ENCODE peak calls at places on chromosomes 4 and X, in ten cellular contexts. Y is fibroblast of lung; O is CD8-positive, alpha-beta T cell; S is astrocyte of the spinal cord; B is AG04449; E is endothelial cell of umbilical vein; P is bronchial epithelial cell; J is AG10803; R is adrenal gland; G is prostate gland. I is an unnamed sample.

GRCh38 chr4:89056953-89057398 is at the start of gene FAM13A:
- DNase-seq in P (peak), S (peak), Y (peak), E (peak), R (peak), B (peak), O (no peak), G (peak), J (peak), I (peak)

GRCh38 chr4:173076903-173077629 is 91.5 kb upstream of the GALNT7 start:
- DNase-seq in J (no peak), R (no peak), B (no peak), P (peak), Y (peak), O (no peak), G (no peak), E (no peak), S (peak), I (peak)

GRCh38 chrX:105745863-105746262 is 76.5 kb upstream of the NRK start:
- DNase-seq in S (no peak), G (no peak), Y (no peak), O (no peak), J (no peak), E (no peak), B (no peak), R (no peak), P (peak), I (no peak)

GRCh38 chrX:19758536-19758935 is 128.9 kb downstream of the SH3KBP1 start:
- DNase-seq in E (no peak), R (no peak), G (no peak), B (no peak), J (no peak), Y (no peak), P (peak), O (no peak), S (no peak), I (no peak)

GRCh38 chr4:52665592-52665991 is 6.5 kb upstream of the USP46 start:
- DNase-seq in B (no peak), G (no peak), Y (no peak), E (peak), R (no peak), P (peak), J (no peak), O (no peak), S (no peak), I (no peak)

GRCh38 chrX:6095469-6095868 is 133.2 kb downstream of the NLGN4X start:
- DNase-seq in O (no peak), B (no peak), S (no peak), E (no peak), J (no peak), Y (no peak), G (no peak), R (no peak), P (peak), I (no peak)

GRCh38 chrX:137025930-137026329 is 7.9 kb downstream of the GPR101 start:
- DNase-seq in Y (no peak), S (no peak), G (no peak), R (no peak), E (no peak), B (no peak), J (no peak), O (no peak), P (no peak), I (no peak)

GRCh38 chrX:127963696-127964095 is 88.5 kb downstream of the ACTRT1 start:
- DNase-seq in R (no peak), O (no peak), J (no peak), Y (no peak), B (no peak), G (no peak), E (no peak), S (no peak), P (no peak), I (no peak)

GRCh38 chrX:37825225-37825842 is 22.0 kb downstream of the DYNLT3 start:
- DNase-seq in Y (peak), G (peak), P (peak), J (peak), E (peak), B (no peak), S (peak), R (peak), O (peak), I (no peak)

GRCh38 chr4:140212171-140212570 is 58.2 kb upstream of the MAML3 start:
- DNase-seq in B (no peak), O (no peak), Y (no peak), G (no peak), E (no peak), J (no peak), R (no peak), S (no peak), P (no peak), I (no peak)

GRCh38 chrX:56366901-56367300 is 134.7 kb downstream of the KLF8 start:
- DNase-seq in O (no peak), B (no peak), S (no peak), G (no peak), R (no peak), Y (no peak), P (no peak), E (no peak), J (no peak), I (no peak)

GRCh38 chrX:2824886-2825285 is 3.8 kb upstream of the GYG2 start:
- DNase-seq in B (no peak), Y (no peak), S (no peak), G (no peak), E (no peak), J (no peak), P (no peak), O (no peak), R (no peak), I (no peak)

GRCh38 chr4:40377462-40378385 is 42.6 kb downstream of the CHRNA9 start:
- DNase-seq in E (no peak), S (peak), B (no peak), Y (peak), R (no peak), O (no peak), P (peak), G (no peak), J (peak), I (no peak)

GRCh38 chr4:137531951-137532868 is at the start of gene PCDH18:
- DNase-seq in R (peak), S (peak), J (peak), P (peak), B (peak), O (no peak), G (peak), Y (peak), E (peak), I (peak)

DNA sequence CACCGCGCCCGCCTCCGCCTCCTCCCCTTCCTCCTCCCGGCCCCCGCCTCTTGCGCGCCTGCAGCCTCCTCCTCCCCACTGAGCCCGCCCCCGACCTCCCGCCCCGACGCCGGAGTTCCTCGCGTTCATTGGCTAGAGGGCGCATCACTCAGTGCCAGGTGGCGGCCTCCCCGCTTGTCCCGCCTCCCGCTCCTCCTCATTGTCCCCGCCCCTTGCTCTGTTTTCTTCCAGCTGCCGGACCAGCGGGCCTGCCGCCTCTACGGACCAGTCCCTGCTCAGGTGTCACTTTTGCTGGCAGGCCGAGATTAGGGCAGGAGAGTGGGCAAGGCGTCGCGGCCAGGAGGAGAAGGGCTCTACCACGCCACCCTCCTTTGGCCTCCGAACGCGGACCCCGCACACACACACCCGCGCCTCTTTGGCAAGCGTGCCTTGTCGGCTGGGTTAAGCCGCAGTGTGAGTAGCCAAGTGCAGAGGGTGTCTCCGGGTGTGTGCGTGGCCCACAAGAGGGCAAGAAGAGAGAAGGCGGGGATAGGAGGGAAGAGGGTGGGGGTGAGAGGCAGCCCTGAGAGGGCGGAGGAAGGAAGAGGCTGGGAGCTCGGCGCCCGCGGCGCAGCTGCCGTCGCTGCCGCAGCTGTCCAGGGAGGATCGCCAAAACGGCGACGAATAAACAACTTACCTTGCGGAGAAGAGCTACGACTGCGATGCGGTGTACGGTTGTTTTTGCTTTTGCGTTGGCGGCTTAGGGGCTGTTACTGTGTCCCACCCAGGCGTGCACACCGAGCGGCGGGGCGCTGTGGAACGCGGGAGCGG is 436 bp upstream of the PPP3CA start:
- DNase-seq in P (peak), S (peak), Y (peak), J (peak), E (peak), O (peak), R (peak), B (peak), G (peak), I (peak)
- TF ChIP-seq CTCF in P (peak), S (peak), Y (no peak), J (peak), E (peak), O (no peak), R (peak), B (peak), G (peak), I (no peak)

DNA sequence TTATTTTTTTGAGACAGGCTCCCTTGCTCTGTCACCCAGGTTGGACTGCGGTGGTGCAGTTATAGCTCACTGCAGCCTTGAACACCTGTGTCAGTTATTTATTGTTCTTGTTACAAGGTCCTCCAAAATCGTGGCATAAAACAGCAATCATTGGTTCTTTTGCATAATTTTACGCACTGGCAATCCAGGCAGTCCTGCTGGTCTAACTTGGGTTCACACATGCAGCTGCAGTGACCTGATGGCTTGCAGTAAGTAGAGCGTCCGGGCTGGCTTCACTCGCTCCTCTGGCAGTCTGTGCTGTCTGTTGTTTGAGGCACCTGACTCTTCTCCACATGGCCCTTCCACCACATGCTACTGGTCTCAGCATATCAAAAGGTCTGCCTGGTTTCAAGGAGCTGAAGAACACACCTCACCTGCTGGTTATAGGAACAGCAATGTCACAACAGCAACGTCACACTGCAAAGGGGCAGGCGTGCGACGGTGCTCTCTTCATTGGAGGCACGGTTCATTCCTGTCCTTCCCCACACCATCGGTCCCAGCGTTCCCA is 894.6 kb downstream of the TRIML1 start:
- DNase-seq in R (no peak), P (no peak), Y (no peak), B (no peak), G (no peak), J (no peak), O (no peak), S (no peak), E (no peak), I (no peak)
- H3K4me3 ChIP-seq in R (no peak), P (no peak), Y (no peak), B (no peak), G (no peak), J (no peak), O (no peak), S (no peak), E (no peak), I (no peak)

GRCh38 chrX:48468693-48469691 is 1.1 kb downstream of the SLC38A5 start:
- DNase-seq in O (peak), G (no peak), E (no peak), R (no peak), B (no peak), Y (peak), P (no peak), J (no peak), S (no peak), I (no peak)
- TF ChIP-seq CTCF in O (no peak), G (no peak), E (peak), R (no peak), B (no peak), Y (peak), P (peak), J (peak), S (peak), I (peak)

DNA sequence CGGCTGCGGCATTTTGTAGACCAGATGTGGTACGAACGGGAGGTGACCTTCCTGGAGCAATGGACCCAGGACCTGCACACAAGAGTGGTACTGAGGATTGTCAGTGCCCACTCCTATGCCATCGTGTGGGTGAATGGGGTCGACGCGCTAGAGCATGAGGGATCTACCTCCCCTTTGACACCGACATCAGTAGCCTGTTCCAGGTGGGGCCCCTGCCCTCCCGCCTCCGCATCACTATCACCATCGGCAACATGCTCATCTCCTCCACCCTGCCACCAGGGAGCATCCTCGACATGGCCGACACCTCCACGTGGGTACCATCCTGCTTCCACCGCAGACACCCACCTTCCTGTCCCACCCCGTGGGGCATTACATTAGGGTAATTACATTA is 46.2 kb downstream of the SMARCA5 start:
- DNase-seq in Y (no peak), O (peak), P (no peak), J (no peak), R (no peak), S (no peak), G (no peak), B (no peak), E (peak), I (no peak)
- H3K4me3 ChIP-seq in Y (peak), O (peak), P (peak), J (peak), R (peak), S (peak), G (peak), B (peak), E (peak), I (peak)

DNA sequence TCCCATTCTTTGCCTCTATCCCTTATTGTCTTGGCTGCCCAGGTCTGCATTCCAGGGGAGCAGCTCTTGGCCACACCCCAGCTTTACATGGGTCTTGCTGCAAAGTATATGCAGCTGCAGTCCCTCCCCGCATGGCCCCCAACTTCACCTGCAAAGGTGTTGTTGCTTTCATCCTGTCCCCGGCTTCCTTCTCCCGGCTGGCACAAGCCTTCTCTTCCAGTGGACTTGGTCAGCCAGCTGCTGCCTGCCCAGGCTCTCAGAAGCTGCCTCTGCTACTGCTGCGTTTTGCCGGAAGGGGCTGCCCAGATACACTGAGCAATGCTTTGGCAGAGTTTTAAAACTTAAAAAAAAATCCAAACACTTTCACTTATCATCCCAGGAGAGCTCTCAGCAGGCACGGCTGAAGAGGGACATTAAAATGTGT is 121.2 kb upstream of the PDLIM3 start:
- DNase-seq in Y (peak), S (peak), G (peak), E (peak), P (no peak), R (peak), B (no peak), J (peak), O (no peak), I (peak)
- TF ChIP-seq CTCF in Y (peak), S (peak), G (peak), E (peak), P (peak), R (peak), B (peak), J (peak), O (no peak), I (peak)

GRCh38 chrX:72006461-72006860 is 95.8 kb downstream of the NHSL2 start:
- DNase-seq in E (no peak), O (no peak), G (no peak), B (no peak), Y (no peak), J (no peak), S (no peak), P (no peak), R (no peak), I (no peak)

GRCh38 chrX:72002886-72003285 is 92.2 kb downstream of the NHSL2 start:
- DNase-seq in G (no peak), Y (no peak), J (peak), E (no peak), S (peak), R (no peak), O (no peak), P (no peak), B (no peak), I (no peak)

GRCh38 chrX:72005046-72005445 is 94.4 kb downstream of the NHSL2 start:
- DNase-seq in O (no peak), G (no peak), S (no peak), B (no peak), J (no peak), E (no peak), P (no peak), R (no peak), Y (no peak), I (no peak)

GRCh38 chrX:72001906-72002305 is 91.3 kb downstream of the NHSL2 start:
- DNase-seq in R (no peak), Y (no peak), E (no peak), B (no peak), S (no peak), J (no peak), G (no peak), O (no peak), P (no peak), I (no peak)

DNA sequence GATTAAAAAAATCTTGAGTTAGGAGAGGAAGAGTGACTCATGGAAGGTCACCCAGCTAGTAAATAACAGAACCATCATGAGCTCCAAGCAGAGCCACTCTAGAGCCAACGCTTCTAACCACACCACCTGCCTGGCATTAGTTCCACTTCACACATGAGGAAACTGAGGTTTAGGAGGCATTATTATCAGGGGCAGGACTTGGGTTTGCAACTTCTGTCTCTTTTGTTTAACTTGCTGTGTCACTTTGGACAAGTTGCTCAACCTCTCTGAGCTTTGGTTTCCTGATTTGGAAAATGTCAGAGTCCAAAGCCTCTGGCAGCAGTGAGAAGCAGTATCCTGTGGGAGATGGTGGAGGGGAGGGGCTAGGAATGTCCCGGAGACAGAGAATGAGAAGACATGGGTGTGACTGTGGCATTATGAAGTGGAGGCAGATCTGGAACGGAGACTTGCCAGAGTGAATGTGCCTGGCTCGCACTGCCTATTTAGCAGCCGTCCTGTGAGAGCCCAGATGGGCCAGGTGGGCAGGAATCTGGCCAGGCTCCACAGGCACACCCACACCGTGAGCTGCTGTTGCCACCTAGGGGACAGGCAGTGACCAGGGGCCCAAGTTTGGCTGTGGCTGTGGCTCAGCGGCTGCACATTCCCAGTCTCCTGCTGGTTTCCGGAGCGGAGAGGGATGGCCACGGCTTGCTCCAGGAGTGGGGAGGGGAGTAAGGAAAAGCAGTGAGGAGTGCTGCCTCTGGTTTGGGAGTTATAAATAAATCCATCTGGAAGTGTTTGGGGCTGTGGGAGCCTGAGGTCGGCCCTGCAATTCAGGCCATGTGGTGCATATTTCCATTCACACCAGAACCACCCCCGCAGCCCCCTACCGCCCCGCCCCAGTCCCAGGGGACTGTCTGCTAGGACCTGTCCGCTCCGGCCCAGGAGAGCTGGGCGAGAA is 93.4 kb downstream of the NHSL2 start:
- DNase-seq in E (peak), G (no peak), P (no peak), Y (no peak), S (peak), B (no peak), O (no peak), J (peak), R (no peak), I (no peak)
- H3K4me3 ChIP-seq in E (no peak), G (no peak), P (no peak), Y (no peak), S (no peak), B (no peak), O (no peak), J (peak), R (no peak), I (no peak)

GRCh38 chr4:1410491-1411325 is 4.5 kb upstream of the NKX1-1 start:
- DNase-seq in S (peak), Y (peak), R (peak), E (peak), G (no peak), O (peak), P (no peak), B (no peak), J (peak), I (peak)
- TF ChIP-seq CTCF in S (no peak), Y (no peak), R (no peak), E (no peak), G (no peak), O (no peak), P (no peak), B (no peak), J (no peak), I (no peak)